ENCODE peak calls at places on chromosomes 11 and 22, in ten cellular contexts. One of them, this sample, is unnamed.

GRCh38 chr11:60158666-60159065 is 24.2 kb downstream of the MS4A6A start:
- DNase-seq in foreskin fibroblast: no peak
- DNase-seq in coronary artery: no peak
- DNase-seq in endodermal cell: no peak
- DNase-seq in AG10803: no peak
- DNase-seq in upper lobe of left lung: no peak
- DNase-seq in fibroblast of the aortic adventitia: no peak
- DNase-seq in neuronal stem cell: no peak
- DNase-seq in epithelial cell of proximal tubule: no peak
- DNase-seq in ovary: no peak
- DNase-seq in this sample: no peak

GRCh38 chr11:91688672-91689071 is 535.9 kb upstream of the FAT3 start:
- DNase-seq in foreskin fibroblast: no peak
- DNase-seq in fibroblast of the aortic adventitia: no peak
- DNase-seq in ovary: no peak
- DNase-seq in epithelial cell of proximal tubule: no peak
- DNase-seq in coronary artery: no peak
- DNase-seq in AG10803: no peak
- DNase-seq in endodermal cell: no peak
- DNase-seq in upper lobe of left lung: no peak
- DNase-seq in neuronal stem cell: no peak
- DNase-seq in this sample: no peak

GRCh38 chr11:92890836-92891235 is 78.6 kb upstream of the MTNR1B start:
- DNase-seq in coronary artery: no peak
- DNase-seq in endodermal cell: no peak
- DNase-seq in ovary: no peak
- DNase-seq in AG10803: peak
- DNase-seq in upper lobe of left lung: no peak
- DNase-seq in neuronal stem cell: no peak
- DNase-seq in fibroblast of the aortic adventitia: no peak
- DNase-seq in foreskin fibroblast: no peak
- DNase-seq in epithelial cell of proximal tubule: no peak
- DNase-seq in this sample: no peak

GRCh38 chr11:27735281-27735680 is 35.0 kb upstream of the BDNF start:
- DNase-seq in coronary artery: no peak
- DNase-seq in endodermal cell: no peak
- DNase-seq in epithelial cell of proximal tubule: no peak
- DNase-seq in upper lobe of left lung: no peak
- DNase-seq in fibroblast of the aortic adventitia: no peak
- DNase-seq in neuronal stem cell: no peak
- DNase-seq in AG10803: no peak
- DNase-seq in foreskin fibroblast: no peak
- DNase-seq in ovary: no peak
- DNase-seq in this sample: no peak

GRCh38 chr11:69892237-69892985 is 73.2 kb upstream of the FGF3 start:
- DNase-seq in coronary artery: no peak
- DNase-seq in upper lobe of left lung: peak
- DNase-seq in AG10803: no peak
- DNase-seq in endodermal cell: peak
- DNase-seq in ovary: no peak
- DNase-seq in foreskin fibroblast: no peak
- DNase-seq in neuronal stem cell: no peak
- DNase-seq in epithelial cell of proximal tubule: no peak
- DNase-seq in fibroblast of the aortic adventitia: no peak
- DNase-seq in this sample: no peak

GRCh38 chr11:70727899-70728620 is 329.7 kb downstream of the CTTN start:
- DNase-seq in ovary: no peak
- DNase-seq in upper lobe of left lung: no peak
- DNase-seq in AG10803: no peak
- DNase-seq in epithelial cell of proximal tubule: no peak
- DNase-seq in neuronal stem cell: no peak
- DNase-seq in fibroblast of the aortic adventitia: no peak
- DNase-seq in endodermal cell: no peak
- DNase-seq in foreskin fibroblast: no peak
- DNase-seq in coronary artery: no peak
- DNase-seq in this sample: no peak

GRCh38 chr22:35450824-35451541 is 51.0 kb downstream of the MCM5 start:
- DNase-seq in ovary: no peak
- DNase-seq in endodermal cell: no peak
- DNase-seq in upper lobe of left lung: peak
- DNase-seq in foreskin fibroblast: no peak
- DNase-seq in epithelial cell of proximal tubule: no peak
- DNase-seq in coronary artery: no peak
- DNase-seq in AG10803: no peak
- DNase-seq in neuronal stem cell: no peak
- DNase-seq in fibroblast of the aortic adventitia: no peak
- DNase-seq in this sample: no peak

GRCh38 chr11:829116-829945 is 1.6 kb downstream of the CRACR2B start:
- DNase-seq in fibroblast of the aortic adventitia: no peak
- DNase-seq in upper lobe of left lung: peak
- DNase-seq in foreskin fibroblast: no peak
- DNase-seq in epithelial cell of proximal tubule: no peak
- DNase-seq in endodermal cell: peak
- DNase-seq in coronary artery: no peak
- DNase-seq in neuronal stem cell: no peak
- DNase-seq in AG10803: no peak
- DNase-seq in ovary: no peak
- DNase-seq in this sample: no peak

GRCh38 chr22:37745548-37746365 is 48.9 kb downstream of the TRIOBP start:
- DNase-seq in fibroblast of the aortic adventitia: peak
- DNase-seq in upper lobe of left lung: peak
- DNase-seq in endodermal cell: peak
- DNase-seq in foreskin fibroblast: peak
- DNase-seq in ovary: peak
- DNase-seq in AG10803: peak
- DNase-seq in epithelial cell of proximal tubule: no peak
- DNase-seq in neuronal stem cell: peak
- DNase-seq in coronary artery: peak
- DNase-seq in this sample: no peak

GRCh38 chr11:19196458-19196857 is 5.3 kb downstream of the CSRP3 start:
- DNase-seq in fibroblast of the aortic adventitia: no peak
- DNase-seq in coronary artery: no peak
- DNase-seq in neuronal stem cell: no peak
- DNase-seq in AG10803: no peak
- DNase-seq in upper lobe of left lung: no peak
- DNase-seq in epithelial cell of proximal tubule: no peak
- DNase-seq in ovary: no peak
- DNase-seq in foreskin fibroblast: no peak
- DNase-seq in endodermal cell: no peak
- DNase-seq in this sample: no peak

GRCh38 chr11:2460540-2461252 is 15.9 kb downstream of the KCNQ1 start:
- DNase-seq in ovary: no peak
- DNase-seq in upper lobe of left lung: peak
- DNase-seq in endodermal cell: no peak
- DNase-seq in epithelial cell of proximal tubule: no peak
- DNase-seq in neuronal stem cell: no peak
- DNase-seq in AG10803: no peak
- DNase-seq in foreskin fibroblast: no peak
- DNase-seq in fibroblast of the aortic adventitia: no peak
- DNase-seq in coronary artery: peak
- DNase-seq in this sample: no peak

GRCh38 chr22:26547426-26547825 is 35.2 kb upstream of the TFIP11 start:
- DNase-seq in foreskin fibroblast: no peak
- DNase-seq in upper lobe of left lung: no peak
- DNase-seq in epithelial cell of proximal tubule: no peak
- DNase-seq in coronary artery: no peak
- DNase-seq in ovary: no peak
- DNase-seq in AG10803: no peak
- DNase-seq in endodermal cell: no peak
- DNase-seq in fibroblast of the aortic adventitia: no peak
- DNase-seq in neuronal stem cell: no peak
- DNase-seq in this sample: no peak

GRCh38 chr11:75072582-75072981 is 24.1 kb downstream of the OR2AT4 start:
- DNase-seq in neuronal stem cell: no peak
- DNase-seq in fibroblast of the aortic adventitia: no peak
- DNase-seq in epithelial cell of proximal tubule: no peak
- DNase-seq in foreskin fibroblast: no peak
- DNase-seq in upper lobe of left lung: no peak
- DNase-seq in ovary: no peak
- DNase-seq in endodermal cell: peak
- DNase-seq in coronary artery: no peak
- DNase-seq in AG10803: no peak
- DNase-seq in this sample: no peak

GRCh38 chr11:35427158-35427557 is 7.8 kb upstream of the SLC1A2 start:
- DNase-seq in epithelial cell of proximal tubule: no peak
- DNase-seq in coronary artery: no peak
- DNase-seq in upper lobe of left lung: no peak
- DNase-seq in neuronal stem cell: no peak
- DNase-seq in ovary: no peak
- DNase-seq in endodermal cell: no peak
- DNase-seq in AG10803: peak
- DNase-seq in fibroblast of the aortic adventitia: peak
- DNase-seq in foreskin fibroblast: peak
- DNase-seq in this sample: peak

DNA sequence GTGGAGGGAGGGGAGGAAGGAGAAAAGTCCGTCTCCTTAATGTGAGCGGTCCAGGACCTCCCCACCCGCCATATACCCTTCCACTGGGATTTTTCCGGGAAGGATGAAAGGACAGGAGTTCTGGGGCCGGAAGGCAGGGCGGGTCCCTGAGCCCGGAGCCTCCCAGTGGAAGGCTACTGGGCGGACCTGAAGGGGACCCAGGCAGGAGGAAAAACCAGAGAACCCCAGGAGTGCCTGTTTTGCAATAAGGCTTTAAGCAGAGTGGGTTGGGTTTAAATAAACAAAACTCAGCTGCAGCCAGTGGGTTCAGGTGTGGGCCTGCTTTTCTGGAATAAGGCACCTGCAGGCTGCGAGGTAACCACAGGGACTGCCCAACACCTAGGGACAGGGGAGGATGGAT is 1.7 kb upstream of the CELSR1 start:
- DNase-seq in fibroblast of the aortic adventitia: no peak
- DNase-seq in upper lobe of left lung: no peak
- DNase-seq in ovary: no peak
- DNase-seq in AG10803: no peak
- DNase-seq in foreskin fibroblast: no peak
- DNase-seq in coronary artery: no peak
- DNase-seq in endodermal cell: no peak
- DNase-seq in epithelial cell of proximal tubule: no peak
- DNase-seq in neuronal stem cell: no peak
- DNase-seq in this sample: no peak
- H3K4me3 ChIP-seq in fibroblast of the aortic adventitia: peak
- H3K4me3 ChIP-seq in upper lobe of left lung: no peak
- H3K4me3 ChIP-seq in ovary: no peak
- H3K4me3 ChIP-seq in AG10803: no peak
- H3K4me3 ChIP-seq in foreskin fibroblast: no peak
- H3K4me3 ChIP-seq in coronary artery: peak
- H3K4me3 ChIP-seq in endodermal cell: peak
- H3K4me3 ChIP-seq in epithelial cell of proximal tubule: peak
- H3K4me3 ChIP-seq in neuronal stem cell: no peak
- H3K4me3 ChIP-seq in this sample: no peak

GRCh38 chr22:40040927-40041326 is 46.2 kb downstream of the FAM83F start:
- DNase-seq in neuronal stem cell: no peak
- DNase-seq in AG10803: peak
- DNase-seq in upper lobe of left lung: no peak
- DNase-seq in fibroblast of the aortic adventitia: peak
- DNase-seq in epithelial cell of proximal tubule: peak
- DNase-seq in coronary artery: peak
- DNase-seq in ovary: no peak
- DNase-seq in foreskin fibroblast: no peak
- DNase-seq in endodermal cell: no peak
- DNase-seq in this sample: peak
- H3K4me3 ChIP-seq in neuronal stem cell: no peak
- H3K4me3 ChIP-seq in AG10803: no peak
- H3K4me3 ChIP-seq in upper lobe of left lung: no peak
- H3K4me3 ChIP-seq in fibroblast of the aortic adventitia: no peak
- H3K4me3 ChIP-seq in epithelial cell of proximal tubule: no peak
- H3K4me3 ChIP-seq in coronary artery: no peak
- H3K4me3 ChIP-seq in ovary: no peak
- H3K4me3 ChIP-seq in foreskin fibroblast: no peak
- H3K4me3 ChIP-seq in endodermal cell: no peak
- H3K4me3 ChIP-seq in this sample: no peak

DNA sequence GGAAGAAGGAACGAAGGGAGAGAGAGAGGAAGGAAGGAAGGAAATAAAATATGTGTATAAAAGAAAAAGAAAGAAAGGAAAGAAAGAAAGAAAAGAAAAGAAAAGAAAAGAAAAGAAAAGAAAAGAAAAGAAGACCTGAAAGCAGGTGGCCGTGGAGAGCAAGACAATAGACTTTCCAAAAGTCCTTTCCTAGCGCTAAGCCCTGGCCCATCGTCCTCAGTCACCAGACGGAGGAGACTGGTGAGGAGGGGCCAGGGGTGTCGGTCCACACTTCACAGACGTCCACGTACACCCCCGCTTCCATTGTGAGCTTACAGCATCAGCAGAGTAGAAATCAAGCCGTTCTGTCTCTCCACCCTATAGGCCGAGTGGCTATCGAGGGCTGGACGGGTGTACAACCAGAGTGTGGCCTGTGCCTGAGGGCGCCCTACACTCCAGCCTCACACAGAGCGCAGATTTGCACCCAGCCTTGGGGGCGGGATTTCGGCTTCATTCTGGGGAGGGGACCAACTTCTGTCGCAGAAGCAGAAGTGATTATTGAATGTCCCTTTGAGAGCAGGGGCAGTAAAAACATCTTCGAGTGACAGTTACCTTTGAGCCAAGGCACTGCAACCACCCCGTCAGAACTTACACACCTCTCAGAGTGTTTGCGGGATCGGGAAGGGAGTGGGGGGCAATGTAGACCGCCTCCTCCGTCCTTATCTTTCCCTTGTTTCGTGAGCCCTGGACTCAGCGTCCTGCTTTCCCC is 2.0 kb upstream of the BSX start:
- DNase-seq in foreskin fibroblast: no peak
- DNase-seq in endodermal cell: peak
- DNase-seq in coronary artery: no peak
- DNase-seq in epithelial cell of proximal tubule: no peak
- DNase-seq in upper lobe of left lung: no peak
- DNase-seq in neuronal stem cell: no peak
- DNase-seq in fibroblast of the aortic adventitia: no peak
- DNase-seq in ovary: no peak
- DNase-seq in AG10803: no peak
- DNase-seq in this sample: no peak
- H3K4me3 ChIP-seq in foreskin fibroblast: peak
- H3K4me3 ChIP-seq in endodermal cell: peak
- H3K4me3 ChIP-seq in coronary artery: peak
- H3K4me3 ChIP-seq in epithelial cell of proximal tubule: peak
- H3K4me3 ChIP-seq in upper lobe of left lung: peak
- H3K4me3 ChIP-seq in neuronal stem cell: peak
- H3K4me3 ChIP-seq in fibroblast of the aortic adventitia: peak
- H3K4me3 ChIP-seq in ovary: peak
- H3K4me3 ChIP-seq in AG10803: peak
- H3K4me3 ChIP-seq in this sample: peak

DNA sequence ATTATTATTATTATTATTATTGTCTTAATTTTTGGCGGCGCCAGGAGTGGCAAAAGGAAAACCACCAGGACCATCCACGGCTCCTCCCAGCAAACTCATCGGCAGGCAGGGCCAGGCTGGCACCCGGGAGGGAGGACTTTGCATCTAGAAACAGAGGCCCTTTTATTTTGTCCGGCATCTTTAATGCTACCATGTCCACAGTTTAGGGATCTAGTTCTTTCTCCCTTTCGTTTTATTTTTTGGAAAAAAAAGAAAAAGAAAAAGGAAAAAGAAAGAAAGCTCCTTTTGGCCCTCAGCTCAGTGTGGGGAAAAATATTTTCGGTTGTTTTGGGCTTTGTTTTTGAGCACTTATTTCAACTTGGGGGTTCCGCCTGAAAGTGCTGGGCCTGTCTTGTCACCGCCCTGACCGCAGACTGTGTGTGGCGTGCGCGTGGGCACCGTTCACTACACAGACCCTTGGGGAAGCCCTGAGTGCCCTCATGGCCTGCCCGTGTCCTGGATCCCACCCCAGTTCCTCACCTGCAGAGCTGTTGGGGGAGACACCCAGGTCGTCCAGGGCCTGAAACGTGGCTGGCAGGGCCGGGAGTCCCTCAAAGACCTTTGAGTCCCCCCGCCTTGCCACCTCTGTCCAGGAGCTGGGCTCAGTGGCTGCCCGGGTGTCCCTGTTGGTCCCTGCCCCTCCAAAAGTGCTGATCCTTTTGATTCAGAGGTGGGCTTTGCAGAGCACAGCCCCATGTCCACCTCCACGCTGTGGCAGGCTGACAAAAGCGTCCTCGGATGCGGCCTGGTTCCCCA is 69.1 kb upstream of the PPARA start:
- DNase-seq in epithelial cell of proximal tubule: no peak
- DNase-seq in neuronal stem cell: no peak
- DNase-seq in ovary: peak
- DNase-seq in coronary artery: peak
- DNase-seq in upper lobe of left lung: peak
- DNase-seq in fibroblast of the aortic adventitia: peak
- DNase-seq in AG10803: no peak
- DNase-seq in endodermal cell: no peak
- DNase-seq in foreskin fibroblast: no peak
- DNase-seq in this sample: no peak
- H3K4me3 ChIP-seq in epithelial cell of proximal tubule: peak
- H3K4me3 ChIP-seq in neuronal stem cell: no peak
- H3K4me3 ChIP-seq in ovary: peak
- H3K4me3 ChIP-seq in coronary artery: peak
- H3K4me3 ChIP-seq in upper lobe of left lung: peak
- H3K4me3 ChIP-seq in fibroblast of the aortic adventitia: peak
- H3K4me3 ChIP-seq in AG10803: peak
- H3K4me3 ChIP-seq in endodermal cell: no peak
- H3K4me3 ChIP-seq in foreskin fibroblast: peak
- H3K4me3 ChIP-seq in this sample: no peak